ENCODE peak calls at places on chromosomes 3 and 15, in six cellular contexts. One of them, this sample, is unnamed.
A peak's percentile ranks its signal among the peaks of the same experiment; 100 is the strongest.

GRCh38 chr15:65310431-65311137 is 6.1 kb downstream of the RNU5B-1 start:
- DNase-seq in stimulated activated CD8-positive, alpha-beta memory T cell treated with anti-CD3 and anti-CD28 coated beads, Interleukin-7, amount 100 ng/mL, for 4 hours: no peak
- DNase-seq in midbrain: no peak
- DNase-seq in nucleus accumbens: no peak
- DNase-seq in suprapubic skin: no peak
- DNase-seq in T-helper 2 cell: no peak
- DNase-seq in this sample: no peak

GRCh38 chr3:11014253-11014652 is 21.7 kb downstream of the SLC6A1 start:
- DNase-seq in stimulated activated CD8-positive, alpha-beta memory T cell treated with anti-CD3 and anti-CD28 coated beads, Interleukin-7, amount 100 ng/mL, for 4 hours: no peak
- DNase-seq in midbrain: no peak
- DNase-seq in nucleus accumbens: no peak
- DNase-seq in suprapubic skin: no peak
- DNase-seq in T-helper 2 cell: no peak
- DNase-seq in this sample: no peak

GRCh38 chr15:66567897-66568296 is 2.1 kb upstream of the LCTL start:
- DNase-seq in stimulated activated CD8-positive, alpha-beta memory T cell treated with anti-CD3 and anti-CD28 coated beads, Interleukin-7, amount 100 ng/mL, for 4 hours: no peak
- DNase-seq in midbrain: no peak
- DNase-seq in nucleus accumbens: no peak
- DNase-seq in suprapubic skin: no peak
- DNase-seq in T-helper 2 cell: no peak
- DNase-seq in this sample: no peak

GRCh38 chr3:100103558-100104441 is 10.5 kb downstream of the FILIP1L start:
- DNase-seq in stimulated activated CD8-positive, alpha-beta memory T cell treated with anti-CD3 and anti-CD28 coated beads, Interleukin-7, amount 100 ng/mL, for 4 hours: no peak
- DNase-seq in midbrain: no peak
- DNase-seq in nucleus accumbens: no peak
- DNase-seq in suprapubic skin: no peak
- DNase-seq in T-helper 2 cell: peak; percentile 48
- DNase-seq in this sample: peak; percentile 72

GRCh38 chr3:161770532-161771386 is 274.2 kb downstream of the OTOL1 start:
- DNase-seq in stimulated activated CD8-positive, alpha-beta memory T cell treated with anti-CD3 and anti-CD28 coated beads, Interleukin-7, amount 100 ng/mL, for 4 hours: no peak
- DNase-seq in midbrain: no peak
- DNase-seq in nucleus accumbens: no peak
- DNase-seq in suprapubic skin: no peak
- DNase-seq in T-helper 2 cell: peak; percentile 75
- DNase-seq in this sample: no peak

GRCh38 chr3:132867956-132868355 is 145.7 kb upstream of the NPHP3 start:
- DNase-seq in stimulated activated CD8-positive, alpha-beta memory T cell treated with anti-CD3 and anti-CD28 coated beads, Interleukin-7, amount 100 ng/mL, for 4 hours: no peak
- DNase-seq in midbrain: no peak
- DNase-seq in nucleus accumbens: no peak
- DNase-seq in suprapubic skin: no peak
- DNase-seq in T-helper 2 cell: no peak
- DNase-seq in this sample: no peak

GRCh38 chr15:42401544-42402478 is 42.5 kb downstream of the CAPN3 start:
- DNase-seq in stimulated activated CD8-positive, alpha-beta memory T cell treated with anti-CD3 and anti-CD28 coated beads, Interleukin-7, amount 100 ng/mL, for 4 hours: no peak
- DNase-seq in midbrain: no peak
- DNase-seq in nucleus accumbens: no peak
- DNase-seq in suprapubic skin: no peak
- DNase-seq in T-helper 2 cell: peak; percentile 19
- DNase-seq in this sample: no peak

GRCh38 chr3:43426388-43426787 is 140.0 kb downstream of the SNRK start:
- DNase-seq in stimulated activated CD8-positive, alpha-beta memory T cell treated with anti-CD3 and anti-CD28 coated beads, Interleukin-7, amount 100 ng/mL, for 4 hours: no peak
- DNase-seq in midbrain: peak; percentile 23
- DNase-seq in nucleus accumbens: no peak
- DNase-seq in suprapubic skin: no peak
- DNase-seq in T-helper 2 cell: no peak
- DNase-seq in this sample: no peak

GRCh38 chr3:59451041-59451763 is 401.4 kb upstream of the CFAP20DC start:
- DNase-seq in stimulated activated CD8-positive, alpha-beta memory T cell treated with anti-CD3 and anti-CD28 coated beads, Interleukin-7, amount 100 ng/mL, for 4 hours: peak; percentile 35
- DNase-seq in midbrain: no peak
- DNase-seq in nucleus accumbens: no peak
- DNase-seq in suprapubic skin: no peak
- DNase-seq in T-helper 2 cell: peak; percentile 99
- DNase-seq in this sample: no peak

GRCh38 chr3:193556841-193557240 is 2.1 kb upstream of the ATP13A4 start:
- DNase-seq in stimulated activated CD8-positive, alpha-beta memory T cell treated with anti-CD3 and anti-CD28 coated beads, Interleukin-7, amount 100 ng/mL, for 4 hours: no peak
- DNase-seq in midbrain: no peak
- DNase-seq in nucleus accumbens: no peak
- DNase-seq in suprapubic skin: no peak
- DNase-seq in T-helper 2 cell: no peak
- DNase-seq in this sample: no peak

GRCh38 chr15:77497942-77498361 is 77.3 kb downstream of the HMG20A start:
- DNase-seq in stimulated activated CD8-positive, alpha-beta memory T cell treated with anti-CD3 and anti-CD28 coated beads, Interleukin-7, amount 100 ng/mL, for 4 hours: no peak
- DNase-seq in midbrain: peak; percentile 68
- DNase-seq in nucleus accumbens: peak; percentile 69
- DNase-seq in suprapubic skin: no peak
- DNase-seq in T-helper 2 cell: no peak
- DNase-seq in this sample: no peak

GRCh38 chr3:71629289-71630252 is 46.0 kb upstream of the FOXP1 start:
- DNase-seq in stimulated activated CD8-positive, alpha-beta memory T cell treated with anti-CD3 and anti-CD28 coated beads, Interleukin-7, amount 100 ng/mL, for 4 hours: no peak
- DNase-seq in midbrain: no peak
- DNase-seq in nucleus accumbens: no peak
- DNase-seq in suprapubic skin: peak; percentile 65
- DNase-seq in T-helper 2 cell: no peak
- DNase-seq in this sample: peak; percentile 33

GRCh38 chr15:66369773-66370651 is 13.5 kb upstream of the TIPIN start:
- DNase-seq in stimulated activated CD8-positive, alpha-beta memory T cell treated with anti-CD3 and anti-CD28 coated beads, Interleukin-7, amount 100 ng/mL, for 4 hours: no peak
- DNase-seq in midbrain: no peak
- DNase-seq in nucleus accumbens: no peak
- DNase-seq in suprapubic skin: no peak
- DNase-seq in T-helper 2 cell: peak; percentile 80
- DNase-seq in this sample: no peak

GRCh38 chr3:100941046-100941445 is 52.2 kb downstream of the ABI3BP start:
- DNase-seq in stimulated activated CD8-positive, alpha-beta memory T cell treated with anti-CD3 and anti-CD28 coated beads, Interleukin-7, amount 100 ng/mL, for 4 hours: no peak
- DNase-seq in midbrain: no peak
- DNase-seq in nucleus accumbens: no peak
- DNase-seq in suprapubic skin: peak; percentile 65
- DNase-seq in T-helper 2 cell: no peak
- DNase-seq in this sample: no peak

GRCh38 chr3:195209836-195210551 is 61.0 kb downstream of the XXYLT1 start:
- DNase-seq in stimulated activated CD8-positive, alpha-beta memory T cell treated with anti-CD3 and anti-CD28 coated beads, Interleukin-7, amount 100 ng/mL, for 4 hours: no peak
- DNase-seq in midbrain: no peak
- DNase-seq in nucleus accumbens: no peak
- DNase-seq in suprapubic skin: no peak
- DNase-seq in T-helper 2 cell: no peak
- DNase-seq in this sample: no peak

GRCh38 chr3:37646865-37647264 is 214.8 kb upstream of the CTDSPL start:
- DNase-seq in stimulated activated CD8-positive, alpha-beta memory T cell treated with anti-CD3 and anti-CD28 coated beads, Interleukin-7, amount 100 ng/mL, for 4 hours: no peak
- DNase-seq in midbrain: no peak
- DNase-seq in nucleus accumbens: no peak
- DNase-seq in suprapubic skin: no peak
- DNase-seq in T-helper 2 cell: no peak
- DNase-seq in this sample: no peak

GRCh38 chr15:67914537-67915373 is 74.9 kb upstream of the RNU6-1 start:
- DNase-seq in stimulated activated CD8-positive, alpha-beta memory T cell treated with anti-CD3 and anti-CD28 coated beads, Interleukin-7, amount 100 ng/mL, for 4 hours: no peak
- DNase-seq in midbrain: peak; percentile 19
- DNase-seq in nucleus accumbens: peak; percentile 4
- DNase-seq in suprapubic skin: no peak
- DNase-seq in T-helper 2 cell: no peak
- DNase-seq in this sample: no peak

GRCh38 chr3:110343945-110344344 is 727.7 kb upstream of the NECTIN3 start:
- DNase-seq in stimulated activated CD8-positive, alpha-beta memory T cell treated with anti-CD3 and anti-CD28 coated beads, Interleukin-7, amount 100 ng/mL, for 4 hours: no peak
- DNase-seq in midbrain: no peak
- DNase-seq in nucleus accumbens: no peak
- DNase-seq in suprapubic skin: no peak
- DNase-seq in T-helper 2 cell: no peak
- DNase-seq in this sample: no peak

GRCh38 chr15:94383706-94384105 is 152.3 kb downstream of the MCTP2 start:
- DNase-seq in stimulated activated CD8-positive, alpha-beta memory T cell treated with anti-CD3 and anti-CD28 coated beads, Interleukin-7, amount 100 ng/mL, for 4 hours: no peak
- DNase-seq in midbrain: no peak
- DNase-seq in nucleus accumbens: no peak
- DNase-seq in suprapubic skin: no peak
- DNase-seq in T-helper 2 cell: no peak
- DNase-seq in this sample: no peak

GRCh38 chr15:88542342-88542733 is 4.1 kb downstream of the DET1 start:
- DNase-seq in stimulated activated CD8-positive, alpha-beta memory T cell treated with anti-CD3 and anti-CD28 coated beads, Interleukin-7, amount 100 ng/mL, for 4 hours: no peak
- DNase-seq in midbrain: no peak
- DNase-seq in nucleus accumbens: no peak
- DNase-seq in suprapubic skin: no peak
- DNase-seq in T-helper 2 cell: no peak
- DNase-seq in this sample: no peak

GRCh38 chr15:72339777-72340177 is 19.8 kb upstream of the CELF6 start:
- DNase-seq in stimulated activated CD8-positive, alpha-beta memory T cell treated with anti-CD3 and anti-CD28 coated beads, Interleukin-7, amount 100 ng/mL, for 4 hours: no peak
- DNase-seq in midbrain: no peak
- DNase-seq in nucleus accumbens: peak; percentile 6
- DNase-seq in suprapubic skin: no peak
- DNase-seq in T-helper 2 cell: no peak
- DNase-seq in this sample: peak; percentile 80

This sample was measured in AG04450.